ENCODE peak calls at places on chromosomes 3 and 15, in eight cellular contexts. One of them, this sample, is unnamed.

GRCh38 chr3:188198001-188198400 is 44.0 kb downstream of the LPP start:
- DNase-seq in K562: no peak
- DNase-seq in neuronal stem cell: no peak
- DNase-seq in upper lobe of left lung: no peak
- DNase-seq in suprapubic skin: peak; percentile 29
- DNase-seq in cardiac muscle cell: no peak
- DNase-seq in thoracic aorta: no peak
- DNase-seq in CD4-positive, CD25-positive, alpha-beta regulatory T cell: no peak
- DNase-seq in this sample: no peak

GRCh38 chr3:23923786-23924185 is 6.9 kb downstream of the RPL15 start:
- DNase-seq in K562: no peak
- DNase-seq in neuronal stem cell: no peak
- DNase-seq in upper lobe of left lung: no peak
- DNase-seq in suprapubic skin: no peak
- DNase-seq in cardiac muscle cell: no peak
- DNase-seq in thoracic aorta: no peak
- DNase-seq in CD4-positive, CD25-positive, alpha-beta regulatory T cell: no peak
- DNase-seq in this sample: no peak

GRCh38 chr3:130820976-130821375 is 72.9 kb upstream of the ATP2C1 start:
- DNase-seq in K562: no peak
- DNase-seq in neuronal stem cell: no peak
- DNase-seq in upper lobe of left lung: no peak
- DNase-seq in suprapubic skin: no peak
- DNase-seq in cardiac muscle cell: no peak
- DNase-seq in thoracic aorta: no peak
- DNase-seq in CD4-positive, CD25-positive, alpha-beta regulatory T cell: no peak
- DNase-seq in this sample: no peak

GRCh38 chr15:42027521-42027920 is 6.7 kb upstream of the PLA2G4E start:
- DNase-seq in K562: no peak
- DNase-seq in neuronal stem cell: no peak
- DNase-seq in upper lobe of left lung: no peak
- DNase-seq in suprapubic skin: no peak
- DNase-seq in cardiac muscle cell: no peak
- DNase-seq in thoracic aorta: no peak
- DNase-seq in CD4-positive, CD25-positive, alpha-beta regulatory T cell: no peak
- DNase-seq in this sample: no peak

GRCh38 chr3:48661501-48662139 is 1.1 kb downstream of the CELSR3 start:
- DNase-seq in K562: peak; percentile 86
- DNase-seq in neuronal stem cell: peak; percentile 86
- DNase-seq in upper lobe of left lung: peak; percentile 94
- DNase-seq in suprapubic skin: peak; percentile 91
- DNase-seq in cardiac muscle cell: peak; percentile 88
- DNase-seq in thoracic aorta: no peak
- DNase-seq in CD4-positive, CD25-positive, alpha-beta regulatory T cell: peak; percentile 75
- DNase-seq in this sample: peak; percentile 68

GRCh38 chr15:87575896-87576295 is 680.6 kb downstream of the NTRK3 start:
- DNase-seq in K562: no peak
- DNase-seq in neuronal stem cell: no peak
- DNase-seq in upper lobe of left lung: no peak
- DNase-seq in suprapubic skin: no peak
- DNase-seq in cardiac muscle cell: no peak
- DNase-seq in thoracic aorta: no peak
- DNase-seq in CD4-positive, CD25-positive, alpha-beta regulatory T cell: no peak
- DNase-seq in this sample: no peak

GRCh38 chr15:51144021-51144532 is 49.4 kb upstream of the TNFAIP8L3 start:
- DNase-seq in K562: no peak
- DNase-seq in neuronal stem cell: no peak
- DNase-seq in upper lobe of left lung: no peak
- DNase-seq in suprapubic skin: no peak
- DNase-seq in cardiac muscle cell: peak; percentile 65
- DNase-seq in thoracic aorta: no peak
- DNase-seq in CD4-positive, CD25-positive, alpha-beta regulatory T cell: no peak
- DNase-seq in this sample: no peak

GRCh38 chr15:79923068-79923514 is 26.3 kb upstream of the MTHFS start:
- DNase-seq in K562: peak; percentile 83
- DNase-seq in neuronal stem cell: peak; percentile 39
- DNase-seq in upper lobe of left lung: peak; percentile 94
- DNase-seq in suprapubic skin: peak; percentile 82
- DNase-seq in cardiac muscle cell: peak; percentile 79
- DNase-seq in thoracic aorta: no peak
- DNase-seq in CD4-positive, CD25-positive, alpha-beta regulatory T cell: no peak
- DNase-seq in this sample: peak; percentile 59

GRCh38 chr3:108221911-108222812 is at the start of gene IFT57:
- DNase-seq in K562: peak; percentile 91
- DNase-seq in neuronal stem cell: peak; percentile 97
- DNase-seq in upper lobe of left lung: peak; percentile 98
- DNase-seq in suprapubic skin: peak; percentile 97
- DNase-seq in cardiac muscle cell: peak; percentile 98
- DNase-seq in thoracic aorta: peak; percentile 96
- DNase-seq in CD4-positive, CD25-positive, alpha-beta regulatory T cell: peak; percentile 96
- DNase-seq in this sample: peak; percentile 94

GRCh38 chr3:79111375-79112052 is 656.3 kb downstream of the ROBO1 start:
- DNase-seq in K562: no peak
- DNase-seq in neuronal stem cell: no peak
- DNase-seq in upper lobe of left lung: no peak
- DNase-seq in suprapubic skin: no peak
- DNase-seq in cardiac muscle cell: no peak
- DNase-seq in thoracic aorta: no peak
- DNase-seq in CD4-positive, CD25-positive, alpha-beta regulatory T cell: no peak
- DNase-seq in this sample: no peak

GRCh38 chr3:184602406-184603155 is 41.0 kb downstream of the EPHB3 start:
- DNase-seq in K562: no peak
- DNase-seq in neuronal stem cell: no peak
- DNase-seq in upper lobe of left lung: no peak
- DNase-seq in suprapubic skin: no peak
- DNase-seq in cardiac muscle cell: no peak
- DNase-seq in thoracic aorta: no peak
- DNase-seq in CD4-positive, CD25-positive, alpha-beta regulatory T cell: no peak
- DNase-seq in this sample: no peak

GRCh38 chr3:184600685-184601377 is 39.2 kb downstream of the EPHB3 start:
- DNase-seq in K562: no peak
- DNase-seq in neuronal stem cell: no peak
- DNase-seq in upper lobe of left lung: no peak
- DNase-seq in suprapubic skin: no peak
- DNase-seq in cardiac muscle cell: no peak
- DNase-seq in thoracic aorta: no peak
- DNase-seq in CD4-positive, CD25-positive, alpha-beta regulatory T cell: no peak
- DNase-seq in this sample: no peak

GRCh38 chr3:184604039-184604955 is 42.7 kb downstream of the EPHB3 start:
- DNase-seq in K562: peak; percentile 47
- DNase-seq in neuronal stem cell: no peak
- DNase-seq in upper lobe of left lung: peak; percentile 87
- DNase-seq in suprapubic skin: no peak
- DNase-seq in cardiac muscle cell: peak; percentile 80
- DNase-seq in thoracic aorta: no peak
- DNase-seq in CD4-positive, CD25-positive, alpha-beta regulatory T cell: no peak
- DNase-seq in this sample: no peak

GRCh38 chr3:184603156-184604030 is 41.8 kb downstream of the EPHB3 start:
- DNase-seq in K562: no peak
- DNase-seq in neuronal stem cell: no peak
- DNase-seq in upper lobe of left lung: no peak
- DNase-seq in suprapubic skin: no peak
- DNase-seq in cardiac muscle cell: no peak
- DNase-seq in thoracic aorta: no peak
- DNase-seq in CD4-positive, CD25-positive, alpha-beta regulatory T cell: no peak
- DNase-seq in this sample: no peak

DNA sequence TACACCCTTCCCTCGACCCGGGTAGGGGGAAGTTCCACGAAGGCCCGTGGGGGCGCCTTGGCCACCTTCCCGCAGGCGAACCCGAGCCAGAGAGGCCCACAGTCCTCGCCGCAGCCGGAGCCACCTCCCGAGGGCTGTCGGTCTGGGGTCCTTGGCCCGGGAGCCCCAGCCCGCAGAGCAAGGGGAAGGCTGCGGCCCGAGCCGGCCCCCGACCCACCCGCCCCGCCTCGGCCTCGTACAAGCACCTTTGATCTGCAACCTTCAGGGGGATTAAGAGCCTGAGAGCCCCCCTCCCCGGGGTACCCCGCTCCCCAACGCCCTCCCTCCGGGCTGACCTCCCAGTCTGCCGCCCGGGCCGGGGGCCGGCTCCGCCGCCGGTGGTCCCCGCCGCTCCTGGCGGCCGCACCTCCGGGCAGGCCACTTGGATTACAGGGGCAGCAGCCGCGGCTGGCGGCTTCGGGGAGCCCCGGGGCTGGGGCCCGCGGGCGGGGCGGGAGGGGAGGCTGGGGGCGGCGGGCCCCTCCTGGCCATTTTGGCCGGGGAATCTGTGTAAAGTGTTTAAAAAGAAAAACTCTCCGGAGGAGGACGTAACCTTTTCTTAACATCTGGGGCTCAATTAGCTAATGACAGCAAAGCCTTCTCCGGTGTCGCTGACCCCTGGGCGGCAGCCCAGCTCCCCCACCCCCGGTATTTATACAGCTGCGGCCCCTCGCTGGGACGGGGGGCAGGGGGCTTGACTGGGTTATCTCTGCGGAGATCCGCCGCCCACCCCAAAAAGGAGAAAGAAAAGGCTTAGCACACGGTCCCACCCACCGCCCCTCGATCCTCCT is 40.2 kb downstream of the EPHB3 start:
- DNase-seq in K562: no peak
- DNase-seq in neuronal stem cell: no peak
- DNase-seq in upper lobe of left lung: peak; percentile 81
- DNase-seq in suprapubic skin: no peak
- DNase-seq in cardiac muscle cell: no peak
- DNase-seq in thoracic aorta: no peak
- DNase-seq in CD4-positive, CD25-positive, alpha-beta regulatory T cell: no peak
- DNase-seq in this sample: no peak
- H3K4me3 ChIP-seq in K562: no peak overlapping the region
- H3K4me3 ChIP-seq in neuronal stem cell: peak overlapping the region; percentile 23
- H3K4me3 ChIP-seq in upper lobe of left lung: peak overlapping the region; percentile 32
- H3K4me3 ChIP-seq in suprapubic skin: peak overlapping the region; percentile 41
- H3K4me3 ChIP-seq in cardiac muscle cell: no peak overlapping the region
- H3K4me3 ChIP-seq in thoracic aorta: peak overlapping the region; percentile 49
- H3K4me3 ChIP-seq in CD4-positive, CD25-positive, alpha-beta regulatory T cell: no peak overlapping the region
- H3K4me3 ChIP-seq in this sample: no peak overlapping the region

GRCh38 chr3:15781637-15782402 is 16.0 kb downstream of the ANKRD28 start:
- DNase-seq in K562: no peak
- DNase-seq in neuronal stem cell: no peak
- DNase-seq in upper lobe of left lung: no peak
- DNase-seq in suprapubic skin: no peak
- DNase-seq in cardiac muscle cell: no peak
- DNase-seq in thoracic aorta: no peak
- DNase-seq in CD4-positive, CD25-positive, alpha-beta regulatory T cell: no peak
- DNase-seq in this sample: no peak

GRCh38 chr3:15782429-15782828 is 15.3 kb downstream of the ANKRD28 start:
- DNase-seq in K562: no peak
- DNase-seq in neuronal stem cell: no peak
- DNase-seq in upper lobe of left lung: no peak
- DNase-seq in suprapubic skin: no peak
- DNase-seq in cardiac muscle cell: no peak
- DNase-seq in thoracic aorta: no peak
- DNase-seq in CD4-positive, CD25-positive, alpha-beta regulatory T cell: no peak
- DNase-seq in this sample: no peak

GRCh38 chr3:15781131-15781530 is 16.6 kb downstream of the ANKRD28 start:
- DNase-seq in K562: no peak
- DNase-seq in neuronal stem cell: no peak
- DNase-seq in upper lobe of left lung: no peak
- DNase-seq in suprapubic skin: no peak
- DNase-seq in cardiac muscle cell: no peak
- DNase-seq in thoracic aorta: no peak
- DNase-seq in CD4-positive, CD25-positive, alpha-beta regulatory T cell: no peak
- DNase-seq in this sample: no peak

GRCh38 chr3:15778332-15778858 is 19.4 kb downstream of the ANKRD28 start:
- DNase-seq in K562: no peak
- DNase-seq in neuronal stem cell: no peak
- DNase-seq in upper lobe of left lung: no peak
- DNase-seq in suprapubic skin: no peak
- DNase-seq in cardiac muscle cell: no peak
- DNase-seq in thoracic aorta: no peak
- DNase-seq in CD4-positive, CD25-positive, alpha-beta regulatory T cell: no peak
- DNase-seq in this sample: no peak

GRCh38 chr3:15779111-15779510 is 18.7 kb downstream of the ANKRD28 start:
- DNase-seq in K562: no peak
- DNase-seq in neuronal stem cell: no peak
- DNase-seq in upper lobe of left lung: no peak
- DNase-seq in suprapubic skin: no peak
- DNase-seq in cardiac muscle cell: no peak
- DNase-seq in thoracic aorta: no peak
- DNase-seq in CD4-positive, CD25-positive, alpha-beta regulatory T cell: no peak
- DNase-seq in this sample: no peak
- H3K4me1 ChIP-seq in K562: no peaks in the 10 kb centered on the region
- H3K4me1 ChIP-seq in neuronal stem cell: no peaks in the 10 kb centered on the region
- H3K4me1 ChIP-seq in upper lobe of left lung: peaks cover 14% of the 10 kb centered on the region
- H3K4me1 ChIP-seq in suprapubic skin: peaks cover 53% of the 10 kb centered on the region
- H3K4me1 ChIP-seq in cardiac muscle cell: no peaks in the 10 kb centered on the region
- H3K4me1 ChIP-seq in thoracic aorta: peaks cover 13% of the 10 kb centered on the region
- H3K4me1 ChIP-seq in CD4-positive, CD25-positive, alpha-beta regulatory T cell: no peaks in the 10 kb centered on the region
- H3K4me1 ChIP-seq in this sample: peaks cover 2% of the 10 kb centered on the region

DNA sequence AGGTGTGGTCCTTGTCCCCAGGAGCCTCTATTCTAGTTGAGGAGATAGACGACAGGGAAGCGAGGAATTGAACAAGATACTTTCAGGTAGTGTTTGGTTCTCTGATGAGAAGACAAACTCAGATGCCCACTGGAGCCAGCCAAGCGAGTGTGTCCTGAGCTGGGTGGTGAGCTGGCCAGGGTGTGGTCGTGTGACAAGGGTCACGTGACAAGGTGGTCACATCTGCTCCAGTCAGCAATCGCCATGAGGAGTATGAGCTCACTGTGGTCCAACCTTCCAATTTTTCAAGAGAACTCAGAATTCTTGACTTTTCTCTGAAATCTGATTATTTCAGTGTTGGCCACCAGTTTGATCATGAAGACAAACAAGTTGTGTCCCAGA is 39.5 kb downstream of the SLC6A6 start:
- DNase-seq in K562: no peak
- DNase-seq in neuronal stem cell: no peak
- DNase-seq in upper lobe of left lung: no peak
- DNase-seq in suprapubic skin: no peak
- DNase-seq in cardiac muscle cell: no peak
- DNase-seq in thoracic aorta: no peak
- DNase-seq in CD4-positive, CD25-positive, alpha-beta regulatory T cell: no peak
- DNase-seq in this sample: no peak
- H3K36me3 ChIP-seq in K562: peaks cover 87% of the 10 kb centered on the region
- H3K36me3 ChIP-seq in neuronal stem cell: peaks cover 17% of the 10 kb centered on the region
- H3K36me3 ChIP-seq in upper lobe of left lung: peaks cover 23% of the 10 kb centered on the region
- H3K36me3 ChIP-seq in suprapubic skin: peaks cover 23% of the 10 kb centered on the region
- H3K36me3 ChIP-seq in cardiac muscle cell: no peaks in the 10 kb centered on the region
- H3K36me3 ChIP-seq in thoracic aorta: peaks cover 16% of the 10 kb centered on the region
- H3K36me3 ChIP-seq in CD4-positive, CD25-positive, alpha-beta regulatory T cell: peaks cover 33% of the 10 kb centered on the region
- H3K36me3 ChIP-seq in this sample: peaks cover 30% of the 10 kb centered on the region

DNA sequence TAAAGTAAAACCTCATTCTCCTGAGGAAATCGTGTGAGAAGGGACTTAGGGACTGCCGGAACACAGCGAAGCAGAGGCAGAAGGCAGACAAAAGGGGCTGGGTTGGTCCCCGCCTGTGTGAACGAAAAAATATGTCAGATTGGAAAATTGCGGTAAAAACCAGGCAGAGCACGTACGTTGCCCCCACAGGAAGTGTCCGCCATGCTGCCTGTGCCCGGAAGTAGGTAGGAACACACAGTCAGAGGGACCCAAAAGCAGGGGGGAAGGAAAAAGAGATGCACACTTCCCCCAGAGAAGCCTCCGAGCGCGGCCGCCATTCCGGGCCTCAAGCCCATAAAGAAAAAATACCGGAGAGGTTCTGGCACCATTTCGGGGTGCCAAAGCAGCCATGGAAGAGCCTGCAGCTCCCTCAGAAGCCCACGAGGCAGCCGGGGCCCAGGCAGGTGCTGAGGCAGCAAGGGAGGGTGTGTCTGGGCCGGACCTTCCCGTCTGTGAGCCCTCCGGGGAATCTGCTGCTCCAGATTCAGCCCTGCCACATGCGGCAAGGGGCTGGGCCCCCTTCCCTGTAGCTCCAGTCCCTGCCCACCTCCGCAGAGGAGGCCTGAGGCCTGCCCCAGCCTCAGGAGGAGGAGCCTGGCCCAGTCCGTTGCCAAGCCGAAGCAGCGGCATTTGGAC is at the start of gene MKRN3:
- DNase-seq in K562: peak; percentile 83
- DNase-seq in neuronal stem cell: peak; percentile 23
- DNase-seq in upper lobe of left lung: peak; percentile 75
- DNase-seq in suprapubic skin: no peak
- DNase-seq in cardiac muscle cell: no peak
- DNase-seq in thoracic aorta: no peak
- DNase-seq in CD4-positive, CD25-positive, alpha-beta regulatory T cell: peak; percentile 50
- DNase-seq in this sample: peak; percentile 8
- H3K4me3 ChIP-seq in K562: peak within 1 kb of the TSS; percentile 76
- H3K4me3 ChIP-seq in neuronal stem cell: no peak within 1 kb of the TSS
- H3K4me3 ChIP-seq in upper lobe of left lung: peak within 1 kb of the TSS; percentile 33
- H3K4me3 ChIP-seq in suprapubic skin: no peak within 1 kb of the TSS
- H3K4me3 ChIP-seq in cardiac muscle cell: no peak within 1 kb of the TSS
- H3K4me3 ChIP-seq in thoracic aorta: peak within 1 kb of the TSS; percentile 64
- H3K4me3 ChIP-seq in CD4-positive, CD25-positive, alpha-beta regulatory T cell: peak within 1 kb of the TSS; percentile 15
- H3K4me3 ChIP-seq in this sample: peak within 1 kb of the TSS; percentile 10